ENCODE peak calls at places on chromosomes 11 and 22, in five cellular contexts. R is HFFc6, K is K562, V is tibial nerve, C is left lung. P is an unnamed sample.

GRCh38 chr22:46349238-46349637 is 13.7 kb downstream of the TRMU start:
- DNase-seq in R (no peak), K (no peak), V (no peak), C (no peak), P (no peak)

GRCh38 chr11:117222991-117223740 is 8.7 kb downstream of the PCSK7 start:
- DNase-seq in R (no peak), K (no peak), V (no peak), C (no peak), P (no peak)

GRCh38 chr11:126438272-126438671 is 82.8 kb downstream of the ST3GAL4 start:
- DNase-seq in R (no peak), K (no peak), V (no peak), C (no peak), P (no peak)

GRCh38 chr11:126545057-126545555 is 189.6 kb downstream of the ST3GAL4 start:
- DNase-seq in R (no peak), K (no peak), V (no peak), C (no peak), P (no peak)

GRCh38 chr11:103877221-103877620 is 159.2 kb upstream of the DDI1 start:
- DNase-seq in R (peak; percentile 51), K (no peak), V (no peak), C (no peak), P (no peak)

GRCh38 chr11:59761985-59762384 is 6.8 kb downstream of the STX3 start:
- DNase-seq in R (no peak), K (no peak), V (no peak), C (no peak), P (no peak)

GRCh38 chr11:95232666-95233065 is 1.7 kb upstream of the SESN3 start:
- DNase-seq in R (no peak), K (no peak), V (no peak), C (no peak), P (no peak)

GRCh38 chr11:129992161-129992944 is 10.3 kb downstream of the PRDM10 start:
- DNase-seq in R (peak; percentile 36), K (peak; percentile 73), V (no peak), C (no peak), P (no peak)

GRCh38 chr11:48006301-48006992 is 26.1 kb downstream of the PTPRJ start:
- DNase-seq in R (peak; percentile 64), K (peak; percentile 64), V (no peak), C (no peak), P (no peak)

GRCh38 chr11:62120001-62120400 is 3.8 kb upstream of the INCENP start:
- DNase-seq in R (no peak), K (no peak), V (no peak), C (peak; percentile 68), P (no peak)

GRCh38 chr22:44133161-44133560 is 47.6 kb upstream of the PARVG start:
- DNase-seq in R (no peak), K (no peak), V (no peak), C (no peak), P (no peak)

GRCh38 chr11:118834428-118835028 is 43.6 kb upstream of the DDX6 start:
- DNase-seq in R (no peak), K (no peak), V (no peak), C (no peak), P (no peak)

GRCh38 chr22:48902983-48903650 is 924.6 kb downstream of the BRD1 start:
- DNase-seq in R (no peak), K (no peak), V (no peak), C (no peak), P (no peak)

GRCh38 chr11:129348813-129349212 is 26.8 kb upstream of the BARX2 start:
- DNase-seq in R (no peak), K (no peak), V (no peak), C (no peak), P (no peak)

GRCh38 chr22:38325575-38325974 is 8.3 kb upstream of the CSNK1E start:
- DNase-seq in R (no peak), K (no peak), V (no peak), C (no peak), P (no peak)

GRCh38 chr11:8283510-8284272 is 20.0 kb upstream of the LMO1 start:
- DNase-seq in R (no peak), K (no peak), V (no peak), C (no peak), P (peak; percentile 56)

GRCh38 chr11:120324932-120325810 is at the start of gene TLCD5:
- DNase-seq in R (peak; percentile 45), K (peak; percentile 60), V (peak; percentile 41), C (peak; percentile 53), P (no peak)

GRCh38 chr11:109264128-109264527 is 157.9 kb upstream of the C11orf87 start:
- DNase-seq in R (no peak), K (no peak), V (no peak), C (no peak), P (no peak)

GRCh38 chr11:86571273-86571948 is 101.0 kb downstream of the ME3 start:
- DNase-seq in R (no peak), K (peak; percentile 68), V (no peak), C (no peak), P (no peak)

GRCh38 chr22:28874816-28875320 is 8.5 kb upstream of the ZNRF3 start:
- DNase-seq in R (no peak), K (no peak), V (no peak), C (no peak), P (no peak)

GRCh38 chr22:44030702-44031082 is 6.6 kb downstream of the PARVB start:
- DNase-seq in R (no peak), K (peak; percentile 33), V (no peak), C (no peak), P (no peak)

GRCh38 chr22:48955351-48956311 is 872.0 kb downstream of the BRD1 start:
- DNase-seq in R (no peak), K (no peak), V (no peak), C (no peak), P (peak; percentile 52)

GRCh38 chr11:101792814-101793213 is 122.0 kb upstream of the CEP126 start:
- DNase-seq in R (no peak), K (no peak), V (no peak), C (no peak), P (no peak)

GRCh38 chr11:28618426-28618825 is 510.2 kb downstream of the METTL15 start:
- DNase-seq in R (no peak), K (no peak), V (no peak), C (no peak), P (no peak)

GRCh38 chr11:109123811-109124787 is 297.9 kb upstream of the C11orf87 start:
- DNase-seq in R (no peak), K (no peak), V (no peak), C (no peak), P (no peak)

GRCh38 chr11:12066799-12067508 is 43.4 kb upstream of the MICAL2 start:
- DNase-seq in R (peak; percentile 72), K (no peak), V (no peak), C (peak; percentile 63), P (no peak)

GRCh38 chr22:34866501-34867171 is 199.3 kb upstream of the ISX start:
- DNase-seq in R (peak; percentile 0), K (no peak), V (no peak), C (no peak), P (no peak)

GRCh38 chr22:25702046-25702445 is 39.9 kb upstream of the MYO18B start:
- DNase-seq in R (no peak), K (no peak), V (no peak), C (no peak), P (no peak)

GRCh38 chr11:77115181-77115611 is 12.6 kb downstream of the OMP start:
- DNase-seq in R (no peak), K (peak; percentile 51), V (no peak), C (no peak), P (no peak)
- TF ChIP-seq CTCF in R (peak; percentile 68), K (peak; percentile 47), V (no peak), C (no peak), P (no peak)

DNA sequence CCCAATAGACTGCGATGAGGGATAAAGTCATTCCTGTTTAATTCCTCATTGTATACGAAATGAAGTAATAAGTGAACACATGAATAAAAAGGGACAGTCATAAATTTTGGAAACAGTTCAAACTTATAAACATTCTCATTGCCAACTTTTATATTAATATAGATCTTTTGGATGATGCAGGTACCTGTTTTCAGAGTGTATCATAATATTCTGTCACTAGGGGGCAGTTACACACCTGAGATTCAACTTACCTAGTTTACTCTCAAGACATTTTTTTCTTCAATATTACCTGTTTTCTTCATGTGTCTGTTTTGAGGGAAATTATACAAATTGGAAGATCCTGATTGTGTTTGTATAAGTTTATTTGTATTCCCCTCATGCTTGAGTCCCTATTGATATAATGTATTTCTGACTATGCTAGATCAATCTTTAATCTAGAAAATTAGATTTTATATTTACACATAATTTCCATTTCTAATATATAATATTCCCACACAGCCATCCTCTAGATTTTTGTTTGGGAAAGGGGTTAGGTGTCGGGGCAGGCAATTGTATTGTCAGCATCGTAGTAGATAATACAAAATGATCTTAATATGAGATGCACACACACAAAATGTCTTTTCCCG is 18.3 kb downstream of the FDX1 start:
- DNase-seq in R (no peak), K (no peak), V (no peak), C (no peak), P (no peak)
- TF ChIP-seq CTCF in R (peak; percentile 77), K (no peak), V (peak; percentile 42), C (peak; percentile 30), P (peak; percentile 37)

GRCh38 chr11:57567210-57567511 is 311 bp downstream of the UBE2L6 start:
- DNase-seq in R (no peak), K (no peak), V (peak; percentile 9), C (no peak), P (no peak)

GRCh38 chr11:57568330-57568766 is 876 bp upstream of the UBE2L6 start:
- DNase-seq in R (peak; percentile 69), K (no peak), V (peak; percentile 90), C (no peak), P (peak; percentile 82)

GRCh38 chr11:57566564-57567209 is 785 bp downstream of the UBE2L6 start:
- DNase-seq in R (peak; percentile 5), K (no peak), V (no peak), C (no peak), P (no peak)

GRCh38 chr11:57566035-57566504 is 1.4 kb downstream of the UBE2L6 start:
- DNase-seq in R (peak; percentile 13), K (no peak), V (peak; percentile 39), C (no peak), P (peak; percentile 69)

GRCh38 chr11:57567512-57568329 is at the start of gene UBE2L6:
- DNase-seq in R (peak; percentile 5), K (peak; percentile 82), V (peak; percentile 40), C (peak; percentile 87), P (no peak)
- TF ChIP-seq CTCF in R (no peak), K (no peak), V (peak; percentile 96), C (peak; percentile 87), P (no peak)

DNA sequence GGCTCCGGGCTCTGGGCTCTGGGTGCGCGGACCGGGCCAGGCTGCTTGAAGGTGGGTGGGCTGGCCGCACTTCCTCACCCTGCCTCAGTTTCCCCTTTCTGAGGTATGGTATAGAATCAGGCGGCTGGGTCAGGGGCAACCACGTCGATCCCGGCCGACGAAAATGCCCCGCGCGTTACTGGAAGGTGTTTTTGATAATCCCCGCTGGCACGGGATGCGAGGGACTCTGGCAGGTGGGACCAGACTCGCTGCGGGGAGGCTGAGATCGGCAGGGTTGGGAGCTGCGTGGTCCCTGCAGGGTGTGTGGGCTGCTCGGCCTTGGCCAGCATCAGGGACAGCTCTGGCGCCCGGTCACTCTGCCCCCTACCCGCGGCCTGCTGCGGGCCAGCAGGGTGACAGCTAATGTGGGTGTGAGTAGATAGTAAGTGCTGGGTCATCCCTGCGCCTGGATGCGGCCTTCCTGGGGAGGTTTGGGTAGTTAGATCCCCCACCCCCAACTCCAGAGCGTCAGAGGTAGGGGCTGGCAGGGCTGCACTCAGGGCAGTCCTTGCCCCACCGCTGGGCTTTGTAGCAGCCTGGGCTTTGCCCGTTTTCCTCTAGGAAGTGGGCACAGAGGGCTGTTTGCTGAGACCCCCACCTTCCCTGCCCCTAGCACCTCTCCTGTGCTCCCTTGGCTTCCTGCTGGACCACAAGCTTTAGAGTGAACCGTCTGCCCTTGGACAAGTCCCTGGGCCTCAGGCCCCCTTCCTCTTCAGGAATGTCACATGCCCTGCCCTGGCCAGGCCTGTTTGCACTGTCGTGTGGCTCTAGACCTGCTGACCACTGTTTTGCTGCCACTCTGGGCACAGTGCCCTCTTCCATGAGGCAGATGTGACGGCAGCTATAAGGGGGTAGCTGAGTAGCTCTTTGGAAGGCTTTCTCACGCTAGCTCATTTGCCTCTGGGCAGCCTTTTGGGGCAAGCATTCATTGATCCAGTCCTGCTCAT is 579 bp downstream of the TANGO2 start:
- DNase-seq in R (peak; percentile 73), K (peak; percentile 92), V (peak; percentile 50), C (peak; percentile 87), P (peak; percentile 82)
- TF ChIP-seq CTCF in R (no peak), K (peak; percentile 42), V (no peak), C (no peak), P (no peak)